ENCODE peak calls at places on chromosome X, in four cellular contexts. Q, C, N and T are unnamed samples. For H3K4me1 and H3K27me3, the result is how much of the 10 kb centered on the place peaks cover.

GRCh38 chrX:148854351-148854750 is 353.9 kb downstream of the AFF2 start:
- DNase-seq in Q (no peak), C (no peak), N (no peak), T (no peak)

GRCh38 chrX:10173331-10173900 is 16.6 kb downstream of the CLCN4 start:
- DNase-seq in Q (no peak), C (no peak), N (no peak), T (no peak)

GRCh38 chrX:119266364-119266995 is 30.4 kb downstream of the PGRMC1 start:
- DNase-seq in Q (no peak), C (peak), N (no peak), T (no peak)

GRCh38 chrX:48022740-48023139 is 16.0 kb downstream of the SPACA5 start:
- DNase-seq in Q (no peak), C (no peak), N (no peak), T (no peak)

GRCh38 chrX:12245650-12246645 is 107.7 kb downstream of the FRMPD4 start:
- DNase-seq in Q (no peak), C (no peak), N (no peak), T (no peak)

GRCh38 chrX:131977619-131978018 is 45.5 kb upstream of the STK26 start:
- DNase-seq in Q (no peak), C (no peak), N (no peak), T (no peak)

GRCh38 chrX:44431206-44431605 is 87.7 kb upstream of the EFHC2 start:
- DNase-seq in Q (no peak), C (no peak), N (no peak), T (no peak)

GRCh38 chrX:76555816-76556215 is 128.3 kb downstream of the MAGEE1 start:
- DNase-seq in Q (peak), C (no peak), N (no peak), T (no peak)

GRCh38 chrX:129737921-129738320 is 858 bp upstream of the XPNPEP2 start:
- DNase-seq in Q (no peak), C (no peak), N (no peak), T (no peak)

GRCh38 chrX:7346021-7346420 is 198.1 kb upstream of the PUDP start:
- DNase-seq in Q (no peak), C (no peak), N (no peak), T (no peak)

GRCh38 chrX:145405012-145405411 is 157.7 kb downstream of the SPANXN1 start:
- DNase-seq in Q (no peak), C (no peak), N (no peak), T (no peak)

GRCh38 chrX:144334577-144334976 is 450.7 kb downstream of the UBE2NL start:
- DNase-seq in Q (no peak), C (no peak), N (no peak), T (no peak)

GRCh38 chrX:142804085-142804484 is 221.6 kb upstream of the SPANXN4 start:
- DNase-seq in Q (no peak), C (no peak), N (no peak), T (no peak)

GRCh38 chrX:145825896-145826295 is 8.3 kb downstream of the SLITRK2 start:
- DNase-seq in Q (no peak), C (no peak), N (no peak), T (no peak)

GRCh38 chrX:110173192-110174175 is 144.4 kb downstream of the AMMECR1 start:
- DNase-seq in Q (no peak), C (no peak), N (no peak), T (peak)

GRCh38 chrX:47146121-47146935 is 1.3 kb downstream of the RBM10 start:
- DNase-seq in Q (no peak), C (no peak), N (no peak), T (no peak)

GRCh38 chrX:46777971-46778810 is 19.3 kb upstream of the SLC9A7 start:
- DNase-seq in Q (no peak), C (no peak), N (no peak), T (no peak)

GRCh38 chrX:41478397-41478911 is 31.3 kb downstream of the NYX start:
- DNase-seq in Q (no peak), C (no peak), N (no peak), T (no peak)

GRCh38 chrX:110444996-110445395 is 86.3 kb downstream of the RTL9 start:
- DNase-seq in Q (no peak), C (no peak), N (no peak), T (no peak)

GRCh38 chrX:119488749-119489148 is 20.5 kb downstream of the SLC25A5 start:
- DNase-seq in Q (peak), C (peak), N (peak), T (no peak)

GRCh38 chrX:31271615-31272471 is 200.0 kb upstream of the FTHL17 start:
- DNase-seq in Q (no peak), C (no peak), N (no peak), T (no peak)

GRCh38 chrX:106952988-106953387 is 32.8 kb downstream of the CLDN2 start:
- DNase-seq in Q (no peak), C (no peak), N (no peak), T (no peak)

GRCh38 chrX:133375558-133376340 is 39.5 kb downstream of the GPC4 start:
- DNase-seq in Q (no peak), C (no peak), N (peak), T (peak)

GRCh38 chrX:148580016-148580415 is 79.6 kb downstream of the AFF2 start:
- DNase-seq in Q (no peak), C (no peak), N (no peak), T (no peak)

GRCh38 chrX:64093761-64094160 is 111.7 kb downstream of the AMER1 start:
- DNase-seq in Q (no peak), C (no peak), N (no peak), T (no peak)

GRCh38 chrX:67781132-67781531 is 237.3 kb downstream of the AR start:
- DNase-seq in Q (no peak), C (no peak), N (no peak), T (no peak)

GRCh38 chrX:41605144-41605543 is 83.6 kb upstream of the GPR34 start:
- DNase-seq in Q (no peak), C (no peak), N (no peak), T (no peak)

GRCh38 chrX:10945463-10945862 is 165.7 kb upstream of the HCCS start:
- DNase-seq in Q (no peak), C (no peak), N (no peak), T (no peak)

GRCh38 chrX:48107717-48108116 is 22.7 kb upstream of the SPACA5B start:
- DNase-seq in Q (no peak), C (no peak), N (no peak), T (no peak)

GRCh38 chrX:9619581-9619980 is 146.1 kb downstream of the GPR143 start:
- DNase-seq in Q (no peak), C (no peak), N (no peak), T (no peak)

GRCh38 chrX:123085311-123085940 is 98.7 kb upstream of the GRIA3 start:
- DNase-seq in Q (no peak), C (no peak), N (no peak), T (no peak)

DNA sequence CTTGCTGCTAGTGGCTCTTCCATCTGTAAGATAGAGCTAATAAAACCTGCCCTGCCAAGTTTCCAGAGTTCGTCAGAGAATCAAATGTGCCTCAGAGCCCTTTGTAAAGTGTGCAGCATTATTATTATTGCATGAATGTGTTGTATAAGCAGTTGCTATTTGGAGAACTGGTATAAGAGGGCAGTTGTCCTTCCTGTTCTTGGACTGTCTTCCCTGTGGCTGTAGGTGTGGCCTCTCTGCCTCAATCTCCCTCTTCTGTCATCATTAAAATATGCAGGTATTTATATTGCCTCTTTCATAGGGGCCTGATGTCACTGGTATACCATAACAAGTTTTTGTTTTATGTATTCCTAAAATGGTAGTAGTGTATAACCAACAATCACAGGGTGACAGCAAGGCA is 3.8 kb downstream of the MTM1 start:
- DNase-seq in Q (no peak), C (no peak), N (no peak), T (no peak)
- H3K4me3 ChIP-seq in Q (peak), C (no peak), N (no peak), T (peak)

DNA sequence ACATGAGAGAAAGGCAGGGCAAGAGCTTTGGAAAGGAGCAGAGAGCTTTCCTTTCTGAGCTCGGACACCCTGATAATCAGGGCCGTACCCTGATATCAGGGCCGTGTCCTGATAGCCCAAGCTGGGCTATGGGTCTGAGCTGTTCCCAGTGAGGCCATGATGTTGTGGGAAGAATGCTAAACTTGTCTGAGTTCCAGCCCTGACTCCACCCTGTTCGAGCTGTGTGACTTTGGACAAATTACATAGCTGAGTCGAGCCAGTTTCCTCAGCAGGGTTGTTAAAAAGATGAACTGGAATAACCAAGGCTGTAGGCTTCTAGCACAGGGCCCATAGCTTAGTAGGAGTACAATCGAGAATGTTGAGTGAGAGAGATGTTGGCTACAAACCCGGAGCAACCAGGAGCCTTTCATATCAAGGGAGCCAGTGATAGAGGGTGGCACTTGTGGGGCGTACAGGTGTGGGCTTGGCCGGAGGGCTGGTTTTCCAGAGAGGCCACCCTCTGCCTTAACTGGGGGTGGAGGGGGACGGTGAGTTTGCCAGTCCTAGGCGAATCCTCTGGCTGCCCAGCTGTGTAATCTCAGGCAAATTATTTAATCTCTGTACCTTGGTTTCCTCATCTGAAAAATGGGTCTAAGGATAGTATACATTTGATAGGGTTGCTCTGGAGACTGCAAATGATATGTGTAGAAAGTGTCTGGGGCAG is 3.5 kb upstream of the CXCR3 start:
- DNase-seq in Q (no peak), C (no peak), N (peak), T (no peak)
- H3K4me1 ChIP-seq in Q (half or more), C (half or more), N (under half), T (under half)

DNA sequence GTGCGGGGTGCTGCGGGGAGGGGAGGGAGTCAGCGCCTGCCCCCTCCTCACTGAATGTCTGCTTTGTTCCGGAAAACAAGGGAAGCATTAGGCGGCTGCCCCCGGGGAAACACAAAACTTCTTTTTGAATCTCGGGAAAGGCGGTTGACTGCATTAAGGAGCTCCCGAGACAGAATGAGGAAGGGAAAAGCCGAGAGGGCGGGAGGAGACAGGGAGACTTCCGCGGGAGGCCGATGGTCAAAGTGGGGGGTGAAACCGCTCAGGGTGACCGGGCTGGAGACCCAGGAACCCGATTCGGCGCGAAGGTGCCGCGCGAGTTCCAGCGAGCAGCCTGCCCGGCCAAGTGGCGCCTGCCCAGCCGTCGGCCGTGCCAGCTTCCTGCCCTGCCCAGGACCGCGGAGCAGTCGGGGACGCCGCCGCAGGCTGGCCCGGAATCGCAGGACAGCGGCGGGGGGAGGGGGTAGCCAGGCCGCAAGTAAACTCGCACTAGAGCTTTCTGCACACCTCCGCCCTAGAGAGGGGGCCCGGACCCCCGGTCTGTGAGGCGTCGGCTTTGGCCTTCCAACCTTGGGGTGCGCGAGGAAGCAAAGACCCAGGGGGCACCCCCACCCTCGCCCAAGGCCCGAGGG is 55.1 kb upstream of the BCOR start:
- DNase-seq in Q (no peak), C (no peak), N (peak), T (peak)
- H3K27me3 ChIP-seq in Q (under half), C (under half), N (under half), T (under half)

GRCh38 chrX:105781794-105782193 is 40.5 kb upstream of the NRK start:
- DNase-seq in Q (no peak), C (no peak), N (no peak), T (peak)
- H3K4me3 ChIP-seq in Q (no peak), C (no peak), N (no peak), T (no peak)

GRCh38 chrX:154541896-154542722 is 4.5 kb downstream of the G6PD start:
- DNase-seq in Q (no peak), C (peak), N (peak), T (peak)
- H3K4me1 ChIP-seq in Q (under half), C (under half), N (under half), T (under half)

GRCh38 chrX:75132672-75133071 is 23.4 kb downstream of the ABCB7 start:
- DNase-seq in Q (no peak), C (no peak), N (no peak), T (no peak)
- H3K27me3 ChIP-seq in Q (under half), C (under half), N (under half), T (under half)

GRCh38 chrX:34868633-34869032 is 74.0 kb upstream of the FAM47B start:
- DNase-seq in Q (no peak), C (no peak), N (no peak), T (no peak)
- H3K4me3 ChIP-seq in Q (no peak), C (no peak), N (no peak), T (no peak)

GRCh38 chrX:2700405-2701320 is 9.6 kb downstream of the CD99 start:
- DNase-seq in Q (no peak), C (no peak), N (no peak), T (no peak)
- H3K4me1 ChIP-seq in Q (half or more), C (half or more), N (under half), T (half or more)

DNA sequence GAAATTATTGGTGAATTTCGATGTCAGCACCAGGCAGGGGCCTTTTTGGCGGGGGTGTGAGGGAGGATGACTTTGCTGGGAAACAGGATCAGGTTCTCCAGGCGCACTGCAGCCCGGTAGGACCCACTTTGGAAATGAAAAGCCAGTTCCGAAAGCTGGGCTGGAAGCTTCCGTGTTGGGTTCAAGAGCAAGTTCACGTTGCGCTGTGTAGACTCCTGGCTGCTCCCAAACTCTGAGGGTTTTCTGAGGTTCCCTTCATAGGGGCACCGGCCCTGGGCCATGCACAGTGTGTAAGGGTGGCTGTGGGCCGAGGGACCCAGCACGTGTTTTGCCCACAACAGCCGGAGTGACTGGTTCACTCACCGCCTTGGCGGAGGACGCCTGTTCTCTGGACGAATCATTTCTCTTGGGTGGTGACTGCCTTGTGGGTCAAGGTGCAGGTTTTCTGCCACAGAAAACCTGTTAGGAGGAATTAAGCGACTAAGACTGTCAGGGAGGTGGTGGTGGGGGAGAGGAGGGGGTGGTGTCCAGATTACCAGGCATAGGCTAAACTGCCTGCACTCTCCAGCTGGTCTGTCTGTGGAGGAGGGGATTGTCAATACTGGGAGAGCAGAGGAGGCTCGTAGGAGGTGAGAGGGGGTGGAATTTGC is 8.0 kb downstream of the SHOX start:
- DNase-seq in Q (no peak), C (no peak), N (peak), T (no peak)
- H3K27me3 ChIP-seq in Q (under half), C (under half), N (under half), T (half or more)

DNA sequence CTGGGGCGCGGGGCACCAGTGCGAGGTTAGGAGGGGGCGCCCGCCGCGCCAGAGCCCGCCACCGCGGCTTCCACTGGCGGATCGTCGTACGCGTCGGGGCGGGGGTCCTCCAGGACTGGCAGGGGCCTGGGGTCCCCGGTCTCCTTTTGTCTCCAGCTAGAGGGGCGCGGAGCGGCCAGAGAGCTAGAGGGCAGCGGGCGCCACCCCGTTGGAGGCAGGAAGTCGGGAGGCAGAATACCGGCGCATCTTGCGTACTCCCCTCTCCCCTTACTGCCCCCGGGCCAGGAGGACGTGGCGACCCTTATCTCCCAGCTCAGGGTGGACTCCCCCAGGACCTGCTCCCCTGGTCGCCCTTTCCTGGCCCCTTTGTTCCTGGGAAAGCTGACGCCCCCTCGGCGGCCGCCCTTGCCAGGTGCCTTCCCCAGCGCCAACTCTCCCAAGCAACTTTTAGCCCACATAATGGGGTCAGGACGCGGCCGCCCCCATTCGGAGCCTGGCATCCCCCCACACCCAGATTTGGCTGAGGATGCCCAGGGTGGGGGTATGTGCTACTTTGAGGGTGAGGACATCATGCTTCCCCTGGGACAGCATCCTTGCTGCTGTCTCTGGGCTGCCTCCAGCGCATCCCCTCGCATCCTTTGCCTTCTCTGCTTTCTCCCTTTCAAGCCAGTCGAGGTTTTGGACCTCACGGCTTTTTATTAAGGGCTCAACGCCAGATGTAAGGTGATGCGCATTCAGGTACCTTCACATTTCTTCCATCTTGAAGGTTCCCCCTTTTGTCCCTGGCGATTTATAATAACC is 976 bp downstream of the CNKSR2 start:
- DNase-seq in Q (no peak), C (no peak), N (peak), T (no peak)
- H3K4me3 ChIP-seq in Q (peak), C (peak), N (peak), T (peak)